ENCODE peak calls at places on chromosome 2, in seven cellular contexts. G is cardiac muscle cell, Y is adrenal gland, P is IMR-90, Q is OCI-LY7, L is Caco-2, S is keratinocyte. I is an unnamed sample.
A peak's percentile ranks its signal among the peaks of the same experiment; 100 is the strongest.

GRCh38 chr2:128311755-128312341 is 6.8 kb downstream of the HS6ST1 start:
- DNase-seq in L (no peak), Y (no peak), Q (no peak), P (no peak), G (no peak), S (no peak), I (no peak)

GRCh38 chr2:188884552-188884951 is 89.6 kb upstream of the COL3A1 start:
- DNase-seq in G (no peak), Y (no peak), S (no peak), L (no peak), Q (no peak), P (peak; percentile 53), I (no peak)

GRCh38 chr2:201273330-201273983 is 13.1 kb downstream of the CASP8 start:
- DNase-seq in Y (no peak), P (no peak), Q (no peak), S (no peak), L (no peak), G (no peak), I (no peak)

GRCh38 chr2:57330447-57330846 is 716.2 kb upstream of the VRK2 start:
- DNase-seq in P (no peak), S (no peak), Q (no peak), L (no peak), Y (no peak), G (peak; percentile 7), I (no peak)

GRCh38 chr2:83143946-83144345 is 1315.1 kb downstream of the SUCLG1 start:
- DNase-seq in Y (no peak), S (no peak), L (no peak), Q (no peak), G (no peak), P (no peak), I (no peak)

GRCh38 chr2:225670111-225670974 is 270.8 kb downstream of the NYAP2 start:
- DNase-seq in P (peak; percentile 74), Y (no peak), S (no peak), L (peak; percentile 6), G (peak; percentile 49), Q (peak; percentile 9), I (peak; percentile 52)

GRCh38 chr2:170394988-170395387 is 217.0 kb downstream of the MYO3B start:
- DNase-seq in Q (no peak), S (no peak), G (peak; percentile 4), P (no peak), Y (no peak), L (no peak), I (no peak)

GRCh38 chr2:200159829-200160781 is 146.4 kb upstream of the SPATS2L start:
- DNase-seq in Q (no peak), L (no peak), Y (no peak), G (no peak), P (peak; percentile 53), S (no peak), I (no peak)

GRCh38 chr2:40470817-40471809 is 19.2 kb upstream of the SLC8A1 start:
- DNase-seq in L (no peak), Q (no peak), Y (no peak), P (no peak), G (no peak), S (no peak), I (no peak)

GRCh38 chr2:211237586-211237985 is 681.2 kb downstream of the CPS1 start:
- DNase-seq in Q (peak; percentile 30), S (no peak), P (no peak), Y (no peak), G (no peak), L (no peak), I (no peak)

GRCh38 chr2:161946489-161947107 is 127.4 kb downstream of the DPP4 start:
- DNase-seq in S (no peak), G (peak; percentile 40), L (peak; percentile 28), P (peak; percentile 28), Y (no peak), Q (peak; percentile 17), I (no peak)

GRCh38 chr2:218607436-218608115 is at the start of gene PLCD4:
- DNase-seq in S (peak; percentile 48), G (peak; percentile 24), Y (peak; percentile 48), P (peak; percentile 80), Q (no peak), L (no peak), I (peak; percentile 58)

GRCh38 chr2:43707255-43707654 is 31.0 kb upstream of the C1GALT1C1L start:
- DNase-seq in L (no peak), Q (no peak), P (peak; percentile 87), G (no peak), Y (peak; percentile 85), S (no peak), I (peak; percentile 48)

GRCh38 chr2:214057986-214058385 is 352.9 kb upstream of the VWC2L start:
- DNase-seq in S (no peak), Q (no peak), L (no peak), G (no peak), Y (no peak), P (no peak), I (no peak)

GRCh38 chr2:191441761-191442160 is 196.6 kb downstream of the MYO1B start:
- DNase-seq in P (peak; percentile 27), Q (no peak), L (no peak), S (no peak), G (peak; percentile 6), Y (no peak), I (peak; percentile 93)

GRCh38 chr2:23926289-23926749 is 604 bp downstream of the ATAD2B start:
- DNase-seq in G (peak; percentile 61), S (no peak), Q (peak; percentile 60), L (peak; percentile 60), Y (peak; percentile 46), P (no peak), I (no peak)

GRCh38 chr2:7972670-7973069 is 709.2 kb upstream of the ID2 start:
- DNase-seq in G (no peak), S (no peak), Y (no peak), P (no peak), Q (no peak), L (no peak), I (no peak)

DNA sequence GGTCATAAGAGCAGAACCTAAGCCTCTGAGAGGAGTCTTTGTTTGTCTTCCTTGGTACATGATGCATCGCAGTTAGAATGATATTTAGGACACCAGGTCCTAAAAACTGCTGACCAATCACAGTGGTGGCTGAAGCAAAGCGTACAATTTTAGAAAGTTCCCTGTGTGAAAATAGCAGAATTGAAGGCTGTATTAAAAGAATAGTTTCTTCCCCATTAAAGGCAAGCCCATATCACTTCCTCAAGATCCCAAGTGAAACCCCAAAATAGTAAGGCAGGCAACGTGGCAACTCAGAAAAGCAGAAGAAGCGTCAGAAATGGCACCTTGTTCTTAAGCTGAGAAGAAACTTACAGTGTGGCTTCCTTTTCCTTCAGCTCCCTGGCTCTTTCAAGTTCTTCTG is 154.8 kb upstream of the PGAP1 start:
- DNase-seq in Y (no peak), L (no peak), S (no peak), Q (no peak), G (no peak), P (no peak), I (no peak)
- H3K36me3 ChIP-seq in Y (no peaks in the 10 kb centered on the region), L (no peaks in the 10 kb centered on the region), S (no peaks in the 10 kb centered on the region), Q (peaks cover 66% of the 10 kb centered on the region), G (no peaks in the 10 kb centered on the region), P (no peaks in the 10 kb centered on the region), I (no peaks in the 10 kb centered on the region)

DNA sequence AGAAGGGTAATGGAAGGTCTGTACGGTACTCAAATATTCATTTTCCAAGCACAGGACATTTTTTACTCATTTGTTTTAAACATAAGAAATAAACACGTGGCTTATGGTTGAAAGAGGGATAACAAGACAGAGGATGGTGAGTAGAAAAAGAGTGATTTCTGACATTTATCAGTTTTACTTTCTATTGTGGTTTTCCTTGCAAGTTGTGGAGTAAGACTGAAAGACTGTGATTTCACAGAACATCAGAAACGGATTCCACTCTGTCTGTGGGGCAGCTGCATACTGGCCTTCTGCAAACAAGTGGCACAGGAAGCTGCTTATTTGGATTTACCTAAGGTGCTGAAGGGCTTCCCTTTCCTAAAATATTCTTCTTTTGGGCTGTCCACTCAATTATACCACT is 122.2 kb upstream of the ITGB6 start:
- DNase-seq in G (no peak), S (no peak), L (no peak), Q (no peak), Y (no peak), P (no peak), I (no peak)
- H3K4me3 ChIP-seq in G (no peak overlapping the region), S (no peak overlapping the region), L (no peak overlapping the region), Q (no peak overlapping the region), Y (no peak overlapping the region), P (no peak overlapping the region), I (no peak overlapping the region)

DNA sequence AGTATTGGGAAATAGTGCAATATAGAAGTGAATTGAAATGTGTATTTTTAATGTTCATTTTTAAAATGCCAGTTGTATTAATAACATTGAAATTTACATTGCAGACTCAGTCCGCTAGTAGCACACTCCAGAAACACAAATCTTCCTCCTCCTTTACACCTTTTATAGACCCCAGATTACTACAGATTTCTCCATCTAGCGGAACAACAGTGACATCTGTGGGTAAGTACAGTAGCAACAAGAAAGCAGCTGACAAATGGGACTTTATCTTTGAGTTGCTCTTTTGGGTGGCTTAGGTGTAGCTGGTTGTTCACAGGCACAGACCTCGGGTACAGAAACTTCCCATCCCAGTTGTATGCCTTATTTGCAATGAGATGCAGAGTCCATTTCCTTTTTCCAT is 118.2 kb upstream of the IL1R2 start:
- DNase-seq in P (no peak), L (peak; percentile 31), Y (no peak), G (no peak), Q (peak; percentile 29), S (no peak), I (no peak)
- TF ChIP-seq CTCF in P (peak; percentile 34), L (peak; percentile 50), Y (peak; percentile 23), G (peak; percentile 19), Q (peak; percentile 74), S (no peak), I (no peak)

DNA sequence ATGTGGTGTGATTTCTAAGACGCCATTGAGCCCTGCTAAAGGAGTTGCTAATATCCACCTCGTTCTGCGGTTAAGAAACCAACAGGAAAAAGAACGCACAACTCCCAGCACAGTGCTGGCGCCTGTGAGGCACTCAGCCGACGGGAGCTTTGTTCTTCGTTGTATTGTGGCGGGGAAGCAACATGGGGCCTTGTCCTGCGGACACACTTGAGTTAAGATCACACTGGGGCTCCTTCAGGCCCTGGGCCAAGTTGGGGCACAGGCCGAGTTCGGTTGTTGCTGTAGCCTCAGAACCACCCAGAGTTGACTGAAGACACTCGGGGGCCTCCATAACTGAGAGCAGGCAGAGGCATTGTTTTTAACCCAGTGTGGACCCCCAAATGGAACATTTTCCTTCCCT is 30.6 kb upstream of the CD8A start:
- DNase-seq in Y (no peak), L (no peak), S (no peak), Q (no peak), P (no peak), G (no peak), I (no peak)
- H3K36me3 ChIP-seq in Y (no peaks in the 10 kb centered on the region), L (no peaks in the 10 kb centered on the region), S (no peaks in the 10 kb centered on the region), Q (no peaks in the 10 kb centered on the region), P (no peaks in the 10 kb centered on the region), G (no peaks in the 10 kb centered on the region), I (no peaks in the 10 kb centered on the region)